ENCODE peak calls at places on chromosomes 3 and 15, in four cellular contexts. N, E, Q and X are unnamed samples.

GRCh38 chr3:42035007-42035406 is 56.1 kb upstream of the TRAK1 start:
- DNase-seq in N (no peak), E (no peak), Q (no peak), X (no peak)

GRCh38 chr15:36050899-36051298 is 504.9 kb upstream of the DPH6 start:
- DNase-seq in N (no peak), E (no peak), Q (no peak), X (no peak)

GRCh38 chr3:113194747-113195400 is 16.5 kb upstream of the BOC start:
- DNase-seq in N (no peak), E (peak), Q (no peak), X (no peak)

GRCh38 chr3:80060664-80061063 is 292.9 kb upstream of the ROBO1 start:
- DNase-seq in N (no peak), E (no peak), Q (no peak), X (no peak)

GRCh38 chr3:127588675-127589577 is 1.6 kb downstream of the TPRA1 start:
- DNase-seq in N (no peak), E (no peak), Q (no peak), X (peak)

GRCh38 chr3:143349455-143349854 is 229.9 kb downstream of the CHST2 start:
- DNase-seq in N (no peak), E (no peak), Q (no peak), X (no peak)

GRCh38 chr15:37001436-37001835 is 98.9 kb downstream of the MEIS2 start:
- DNase-seq in N (no peak), E (no peak), Q (no peak), X (no peak)

GRCh38 chr15:61155741-61156700 is 73.1 kb downstream of the RORA start:
- DNase-seq in N (no peak), E (no peak), Q (no peak), X (peak)

GRCh38 chr3:170738756-170739155 is 131.2 kb downstream of the RPL22L1 start:
- DNase-seq in N (no peak), E (no peak), Q (no peak), X (no peak)

GRCh38 chr3:129888739-129889138 is 4.8 kb downstream of the TMCC1 start:
- DNase-seq in N (no peak), E (no peak), Q (no peak), X (peak)

GRCh38 chr3:141393151-141394076 is 25.1 kb downstream of the ZBTB38 start:
- DNase-seq in N (no peak), E (no peak), Q (no peak), X (peak)

GRCh38 chr3:94234177-94234788 is 171.4 kb downstream of the NSUN3 start:
- DNase-seq in N (no peak), E (no peak), Q (no peak), X (peak)

GRCh38 chr3:14344351-14344750 is 58.1 kb upstream of the SLC6A6 start:
- DNase-seq in N (no peak), E (no peak), Q (no peak), X (no peak)

GRCh38 chr3:191255156-191255555 is 56.1 kb downstream of the OSTN start:
- DNase-seq in N (no peak), E (no peak), Q (no peak), X (no peak)